ENCODE peak calls at places on chromosomes 4 and X, in four cellular contexts. J, L, B and E are unnamed samples.

GRCh38 chr4:169124661-169125060 is 114.6 kb upstream of the CBR4 start:
- DNase-seq in J (no peak), L (no peak), B (no peak), E (no peak)

GRCh38 chr4:41611881-41612871 is 74.2 kb downstream of the LIMCH1 start:
- DNase-seq in J (peak), L (no peak), B (peak), E (no peak)

GRCh38 chr4:74311696-74312313 is 3.5 kb downstream of the EPGN start:
- DNase-seq in J (peak), L (no peak), B (peak), E (no peak)

GRCh38 chrX:71103110-71103983 is 3.2 kb downstream of the CXorf65 start:
- DNase-seq in J (no peak), L (no peak), B (no peak), E (no peak)

GRCh38 chrX:41314204-41314603 is 19.8 kb upstream of the DDX3X start:
- DNase-seq in J (no peak), L (no peak), B (no peak), E (no peak)

GRCh38 chr4:40908297-40908696 is 158.5 kb downstream of the NSUN7 start:
- DNase-seq in J (no peak), L (no peak), B (peak), E (no peak)

GRCh38 chr4:54036184-54036583 is 28.2 kb downstream of the CHIC2 start:
- DNase-seq in J (no peak), L (no peak), B (no peak), E (no peak)

GRCh38 chr4:57039345-57039744 is 60.6 kb downstream of the POLR2B start:
- DNase-seq in J (peak), L (no peak), B (no peak), E (no peak)

GRCh38 chr4:48575964-48576363 is 85.9 kb downstream of the ZAR1 start:
- DNase-seq in J (peak), L (no peak), B (no peak), E (no peak)

GRCh38 chr4:10158355-10158942 is 41.9 kb upstream of the WDR1 start:
- DNase-seq in J (no peak), L (no peak), B (no peak), E (no peak)

GRCh38 chr4:17605236-17605635 is 9.2 kb upstream of the MED28 start:
- DNase-seq in J (no peak), L (no peak), B (no peak), E (no peak)

GRCh38 chr4:145285928-145286327 is 105.5 kb upstream of the OTUD4 start:
- DNase-seq in J (peak), L (no peak), B (no peak), E (no peak)

GRCh38 chrX:31988975-31989374 is 917.1 kb upstream of the FTHL17 start:
- DNase-seq in J (no peak), L (no peak), B (no peak), E (no peak)

GRCh38 chrX:148572332-148572731 is 71.9 kb downstream of the AFF2 start:
- DNase-seq in J (peak), L (no peak), B (no peak), E (no peak)

GRCh38 chr4:119286377-119287002 is 35.4 kb downstream of the FABP2 start:
- DNase-seq in J (peak), L (no peak), B (peak), E (no peak)

GRCh38 chr4:13546855-13547562 is 2.7 kb upstream of the NKX3-2 start:
- DNase-seq in J (no peak), L (no peak), B (peak), E (no peak)

GRCh38 chr4:120400441-120400840 is 333.8 kb upstream of the MAD2L1 start:
- DNase-seq in J (no peak), L (no peak), B (no peak), E (no peak)

GRCh38 chr4:123361195-123361861 is 35.3 kb upstream of the SPRY1 start:
- DNase-seq in J (peak), L (no peak), B (peak), E (no peak)

GRCh38 chr4:48068182-48068581 is 51.6 kb downstream of the NIPAL1 start:
- DNase-seq in J (no peak), L (no peak), B (no peak), E (no peak)

GRCh38 chr4:14607001-14607400 is 395.3 kb upstream of the CPEB2 start:
- DNase-seq in J (peak), L (no peak), B (no peak), E (no peak)

DNA sequence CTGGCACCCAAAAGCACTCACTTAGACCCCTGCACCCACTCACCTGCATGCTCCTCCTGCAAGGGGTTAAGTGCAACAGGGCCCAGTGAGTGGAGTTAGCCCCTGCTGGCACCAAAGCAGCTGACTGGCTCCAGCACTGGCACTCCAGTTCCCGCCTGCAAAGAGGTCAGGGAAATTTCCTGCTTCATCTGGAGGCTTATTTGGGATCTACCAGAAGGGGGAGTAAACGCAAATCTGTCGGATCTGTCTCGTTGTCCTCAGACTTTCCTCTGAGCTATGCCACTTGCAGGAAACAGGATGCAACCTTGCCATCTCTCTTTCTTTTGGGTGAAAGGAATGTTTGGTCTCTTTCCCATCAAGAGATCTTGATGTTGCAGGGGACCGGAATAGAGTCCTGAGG is 435.6 kb downstream of the PCDH10 start:
- DNase-seq in J (no peak), L (no peak), B (peak), E (no peak)
- TF ChIP-seq CTCF in J (no peak), L (no peak), B (peak), E (no peak)

DNA sequence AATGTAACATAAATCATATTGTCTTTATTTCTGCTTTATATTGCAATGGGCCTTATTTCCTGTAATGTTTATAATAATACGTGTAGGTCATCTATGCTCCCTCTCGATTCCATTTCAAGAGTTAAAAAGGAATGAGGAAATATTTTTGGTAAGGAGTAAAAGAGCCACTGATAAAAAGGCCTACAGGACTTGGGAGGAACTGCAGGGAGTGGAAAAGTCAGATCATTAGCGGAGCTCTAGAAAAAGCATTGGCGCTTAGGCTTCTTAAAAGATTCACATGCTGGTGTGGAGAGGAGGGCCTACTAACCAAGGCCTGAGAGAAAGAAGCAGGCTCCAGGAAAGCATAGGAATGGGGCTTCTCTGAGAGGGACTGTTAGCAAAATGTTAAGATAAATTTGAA is 82.9 kb upstream of the PNPLA4 start:
- DNase-seq in J (no peak), L (no peak), B (no peak), E (no peak)
- TF ChIP-seq CTCF in J (no peak), L (peak), B (no peak), E (no peak)

GRCh38 chr4:147581601-147582350 is 35.4 kb upstream of the TMEM184C start:
- DNase-seq in J (peak), L (no peak), B (no peak), E (no peak)

GRCh38 chr4:147578611-147579010 is 38.6 kb upstream of the TMEM184C start:
- DNase-seq in J (no peak), L (no peak), B (no peak), E (no peak)

GRCh38 chr4:147580396-147580795 is 36.8 kb upstream of the TMEM184C start:
- DNase-seq in J (peak), L (no peak), B (no peak), E (no peak)

GRCh38 chr4:147576084-147576483 is 41.1 kb upstream of the TMEM184C start:
- DNase-seq in J (no peak), L (no peak), B (no peak), E (no peak)

DNA sequence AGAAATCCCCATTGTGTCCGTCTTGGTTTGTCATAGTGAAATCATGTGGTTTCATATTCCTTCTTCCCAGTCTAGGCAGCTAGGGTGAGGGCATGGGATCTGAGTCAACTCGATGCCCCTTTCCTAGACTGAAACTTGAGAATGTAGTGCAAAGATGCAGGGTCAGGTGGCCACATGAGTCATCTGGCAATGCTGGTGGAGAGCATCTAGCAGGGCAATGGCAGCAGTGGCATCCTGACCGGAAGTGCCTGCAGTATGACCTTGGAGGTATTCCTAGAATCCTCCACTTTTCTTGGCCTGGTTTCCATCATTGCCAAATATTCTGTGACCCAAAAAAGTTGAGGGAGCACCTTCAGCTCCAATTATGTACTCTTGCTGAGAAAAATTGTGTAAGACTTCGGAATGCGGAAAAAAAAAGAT is 39.1 kb upstream of the TMEM184C start:
- DNase-seq in J (peak), L (no peak), B (no peak), E (no peak)
- TF ChIP-seq CTCF in J (no peak), L (no peak), B (no peak), E (no peak)

GRCh38 chr4:7313991-7314390 is 120.7 kb downstream of the PSAPL1 start:
- DNase-seq in J (no peak), L (no peak), B (no peak), E (no peak)

GRCh38 chr4:7315286-7315685 is 119.4 kb downstream of the PSAPL1 start:
- DNase-seq in J (no peak), L (no peak), B (no peak), E (no peak)

GRCh38 chr4:7319024-7319423 is 115.7 kb downstream of the PSAPL1 start:
- DNase-seq in J (no peak), L (no peak), B (no peak), E (no peak)

GRCh38 chr4:7313361-7313811 is 121.0 kb downstream of the SORCS2 start:
- DNase-seq in J (no peak), L (no peak), B (no peak), E (no peak)

GRCh38 chr4:7315935-7316334 is 118.8 kb downstream of the PSAPL1 start:
- DNase-seq in J (no peak), L (no peak), B (no peak), E (no peak)
- TF ChIP-seq CTCF in J (no peak), L (no peak), B (no peak), E (no peak)

GRCh38 chr4:38869511-38869910 is 1.9 kb downstream of the FAM114A1 start:
- DNase-seq in J (peak), L (no peak), B (no peak), E (no peak)

GRCh38 chr4:38873290-38873949 is 5.8 kb downstream of the FAM114A1 start:
- DNase-seq in J (no peak), L (no peak), B (no peak), E (no peak)

GRCh38 chr4:38870098-38870850 is 2.7 kb downstream of the FAM114A1 start:
- DNase-seq in J (no peak), L (no peak), B (no peak), E (no peak)

GRCh38 chr4:38872620-38873019 is 5.0 kb downstream of the FAM114A1 start:
- DNase-seq in J (peak), L (no peak), B (no peak), E (no peak)

DNA sequence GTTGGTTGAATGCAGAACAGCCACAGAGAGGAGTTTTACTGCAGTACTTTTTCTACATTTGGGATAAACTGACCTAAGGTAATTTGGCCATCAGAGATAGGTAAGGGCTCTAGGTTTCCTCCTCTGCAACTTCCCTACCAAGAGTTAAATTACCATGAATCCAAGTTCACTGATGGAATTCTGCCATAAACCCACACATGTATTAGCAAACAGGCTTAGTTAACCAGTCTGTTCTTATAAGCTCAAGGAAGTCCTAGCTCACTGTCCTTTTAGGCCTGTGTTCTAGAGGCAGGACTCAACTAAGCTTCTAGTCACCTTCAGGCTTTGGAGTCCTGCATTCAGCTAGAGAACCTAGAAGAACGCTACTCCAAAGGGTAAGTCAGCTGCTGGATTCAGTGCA is 4.0 kb downstream of the FAM114A1 start:
- DNase-seq in J (no peak), L (no peak), B (no peak), E (no peak)
- TF ChIP-seq CTCF in J (no peak), L (no peak), B (no peak), E (no peak)